ENCODE peak calls at places on chromosomes 6 and 20, in eight cellular contexts. One of them, this sample, is unnamed.

GRCh38 chr6:11824986-11825385 is 46.4 kb upstream of the ADTRP start:
- DNase-seq in stomach: no peak
- DNase-seq in psoas muscle: no peak
- DNase-seq in IMR-90: peak; percentile 83
- DNase-seq in brain microvascular endothelial cell: peak; percentile 66
- DNase-seq in heart left ventricle: no peak
- DNase-seq in ovary: no peak
- DNase-seq in CD8-positive, alpha-beta T cell: no peak
- DNase-seq in this sample: peak; percentile 93

GRCh38 chr6:105986998-105987397 is 99.1 kb upstream of the PRDM1 start:
- DNase-seq in stomach: no peak
- DNase-seq in psoas muscle: no peak
- DNase-seq in IMR-90: no peak
- DNase-seq in brain microvascular endothelial cell: no peak
- DNase-seq in heart left ventricle: no peak
- DNase-seq in ovary: no peak
- DNase-seq in CD8-positive, alpha-beta T cell: no peak
- DNase-seq in this sample: no peak

GRCh38 chr6:2203264-2203663 is 42.1 kb downstream of the GMDS start:
- DNase-seq in stomach: no peak
- DNase-seq in psoas muscle: no peak
- DNase-seq in IMR-90: no peak
- DNase-seq in brain microvascular endothelial cell: no peak
- DNase-seq in heart left ventricle: no peak
- DNase-seq in ovary: no peak
- DNase-seq in CD8-positive, alpha-beta T cell: no peak
- DNase-seq in this sample: no peak

GRCh38 chr20:34473262-34473883 is 42.8 kb upstream of the DYNLRB1 start:
- DNase-seq in stomach: no peak
- DNase-seq in psoas muscle: peak; percentile 37
- DNase-seq in IMR-90: peak; percentile 66
- DNase-seq in brain microvascular endothelial cell: peak; percentile 43
- DNase-seq in heart left ventricle: peak; percentile 66
- DNase-seq in ovary: peak; percentile 30
- DNase-seq in CD8-positive, alpha-beta T cell: peak; percentile 30
- DNase-seq in this sample: peak; percentile 43

GRCh38 chr6:123801067-123801466 is 2.6 kb upstream of the NKAIN2 start:
- DNase-seq in stomach: no peak
- DNase-seq in psoas muscle: no peak
- DNase-seq in IMR-90: no peak
- DNase-seq in brain microvascular endothelial cell: no peak
- DNase-seq in heart left ventricle: no peak
- DNase-seq in ovary: no peak
- DNase-seq in CD8-positive, alpha-beta T cell: no peak
- DNase-seq in this sample: no peak

GRCh38 chr6:106527979-106528378 is 101.3 kb downstream of the RTN4IP1 start:
- DNase-seq in stomach: no peak
- DNase-seq in psoas muscle: no peak
- DNase-seq in IMR-90: peak; percentile 98
- DNase-seq in brain microvascular endothelial cell: peak; percentile 78
- DNase-seq in heart left ventricle: no peak
- DNase-seq in ovary: no peak
- DNase-seq in CD8-positive, alpha-beta T cell: no peak
- DNase-seq in this sample: no peak

GRCh38 chr6:31083742-31084354 is 28.5 kb downstream of the C6orf15 start:
- DNase-seq in stomach: peak; percentile 40
- DNase-seq in psoas muscle: peak; percentile 18
- DNase-seq in IMR-90: peak; percentile 92
- DNase-seq in brain microvascular endothelial cell: peak; percentile 85
- DNase-seq in heart left ventricle: no peak
- DNase-seq in ovary: no peak
- DNase-seq in CD8-positive, alpha-beta T cell: peak; percentile 28
- DNase-seq in this sample: peak; percentile 75

GRCh38 chr6:62285612-62286469 is at the start of gene KHDRBS2:
- DNase-seq in stomach: peak; percentile 66
- DNase-seq in psoas muscle: peak; percentile 79
- DNase-seq in IMR-90: no peak
- DNase-seq in brain microvascular endothelial cell: no peak
- DNase-seq in heart left ventricle: peak; percentile 90
- DNase-seq in ovary: peak; percentile 32
- DNase-seq in CD8-positive, alpha-beta T cell: peak; percentile 4
- DNase-seq in this sample: peak; percentile 83

GRCh38 chr6:108721308-108721707 is 126.9 kb upstream of the ARMC2 start:
- DNase-seq in stomach: no peak
- DNase-seq in psoas muscle: no peak
- DNase-seq in IMR-90: no peak
- DNase-seq in brain microvascular endothelial cell: no peak
- DNase-seq in heart left ventricle: no peak
- DNase-seq in ovary: no peak
- DNase-seq in CD8-positive, alpha-beta T cell: no peak
- DNase-seq in this sample: no peak

GRCh38 chr6:54192993-54193392 is 81.8 kb downstream of the MLIP start:
- DNase-seq in stomach: no peak
- DNase-seq in psoas muscle: no peak
- DNase-seq in IMR-90: no peak
- DNase-seq in brain microvascular endothelial cell: no peak
- DNase-seq in heart left ventricle: no peak
- DNase-seq in ovary: no peak
- DNase-seq in CD8-positive, alpha-beta T cell: no peak
- DNase-seq in this sample: no peak

GRCh38 chr6:119446623-119447008 is 97.1 kb upstream of the MAN1A1 start:
- DNase-seq in stomach: peak; percentile 77
- DNase-seq in psoas muscle: no peak
- DNase-seq in IMR-90: peak; percentile 75
- DNase-seq in brain microvascular endothelial cell: peak; percentile 63
- DNase-seq in heart left ventricle: no peak
- DNase-seq in ovary: no peak
- DNase-seq in CD8-positive, alpha-beta T cell: no peak
- DNase-seq in this sample: no peak

GRCh38 chr6:157731221-157731620 is 91.8 kb upstream of the SNX9 start:
- DNase-seq in stomach: no peak
- DNase-seq in psoas muscle: no peak
- DNase-seq in IMR-90: no peak
- DNase-seq in brain microvascular endothelial cell: no peak
- DNase-seq in heart left ventricle: no peak
- DNase-seq in ovary: no peak
- DNase-seq in CD8-positive, alpha-beta T cell: no peak
- DNase-seq in this sample: no peak

GRCh38 chr6:83354747-83355146 is 76.1 kb downstream of the ME1 start:
- DNase-seq in stomach: no peak
- DNase-seq in psoas muscle: no peak
- DNase-seq in IMR-90: peak; percentile 26
- DNase-seq in brain microvascular endothelial cell: no peak
- DNase-seq in heart left ventricle: no peak
- DNase-seq in ovary: no peak
- DNase-seq in CD8-positive, alpha-beta T cell: no peak
- DNase-seq in this sample: no peak

GRCh38 chr6:46472243-46472642 is 19.0 kb downstream of the RCAN2 start:
- DNase-seq in stomach: no peak
- DNase-seq in psoas muscle: no peak
- DNase-seq in IMR-90: no peak
- DNase-seq in brain microvascular endothelial cell: no peak
- DNase-seq in heart left ventricle: no peak
- DNase-seq in ovary: no peak
- DNase-seq in CD8-positive, alpha-beta T cell: no peak
- DNase-seq in this sample: no peak

GRCh38 chr20:32456869-32457421 is 98.8 kb downstream of the ASXL1 start:
- DNase-seq in stomach: peak; percentile 49
- DNase-seq in psoas muscle: peak; percentile 60
- DNase-seq in IMR-90: peak; percentile 17
- DNase-seq in brain microvascular endothelial cell: no peak
- DNase-seq in heart left ventricle: peak; percentile 69
- DNase-seq in ovary: peak; percentile 73
- DNase-seq in CD8-positive, alpha-beta T cell: peak; percentile 40
- DNase-seq in this sample: peak; percentile 41

GRCh38 chr6:144264270-144265060 is 20.7 kb upstream of the UTRN start:
- DNase-seq in stomach: no peak
- DNase-seq in psoas muscle: no peak
- DNase-seq in IMR-90: peak; percentile 90
- DNase-seq in brain microvascular endothelial cell: peak; percentile 94
- DNase-seq in heart left ventricle: no peak
- DNase-seq in ovary: peak; percentile 25
- DNase-seq in CD8-positive, alpha-beta T cell: no peak
- DNase-seq in this sample: no peak

GRCh38 chr6:139531148-139531547 is 156.7 kb upstream of the CITED2 start:
- DNase-seq in stomach: no peak
- DNase-seq in psoas muscle: no peak
- DNase-seq in IMR-90: peak; percentile 62
- DNase-seq in brain microvascular endothelial cell: peak; percentile 36
- DNase-seq in heart left ventricle: no peak
- DNase-seq in ovary: no peak
- DNase-seq in CD8-positive, alpha-beta T cell: peak; percentile 30
- DNase-seq in this sample: peak; percentile 45

DNA sequence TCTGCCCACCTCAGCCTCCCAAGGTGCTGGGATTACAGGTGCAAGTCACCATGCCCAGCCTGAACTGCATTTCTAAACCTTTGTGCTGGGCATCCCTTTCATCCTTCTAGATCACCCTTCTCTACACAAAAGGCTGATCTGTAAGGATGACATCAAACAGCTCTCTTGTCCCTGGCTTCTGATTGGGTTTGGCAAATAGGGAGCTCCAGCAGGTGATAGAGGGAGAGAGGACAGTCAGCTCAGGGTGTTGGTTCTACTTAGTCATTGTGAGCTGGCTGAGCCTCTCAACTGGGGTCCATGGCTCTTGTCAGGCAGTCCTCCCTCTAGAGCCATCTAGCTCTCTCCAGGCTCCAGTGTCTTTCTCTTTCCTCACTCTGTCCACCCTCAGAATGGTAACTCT is 237.6 kb upstream of the JARID2 start:
- DNase-seq in stomach: no peak
- DNase-seq in psoas muscle: no peak
- DNase-seq in IMR-90: no peak
- DNase-seq in brain microvascular endothelial cell: no peak
- DNase-seq in heart left ventricle: no peak
- DNase-seq in ovary: no peak
- DNase-seq in CD8-positive, alpha-beta T cell: no peak
- DNase-seq in this sample: no peak
- TF ChIP-seq CTCF in stomach: no peak
- TF ChIP-seq CTCF in psoas muscle: no peak
- TF ChIP-seq CTCF in IMR-90: no peak
- TF ChIP-seq CTCF in brain microvascular endothelial cell: no peak
- TF ChIP-seq CTCF in heart left ventricle: no peak
- TF ChIP-seq CTCF in ovary: no peak
- TF ChIP-seq CTCF in CD8-positive, alpha-beta T cell: no peak
- TF ChIP-seq CTCF in this sample: no peak

GRCh38 chr6:7262037-7262461 is 51.0 kb downstream of the SSR1 start:
- DNase-seq in stomach: no peak
- DNase-seq in psoas muscle: no peak
- DNase-seq in IMR-90: no peak
- DNase-seq in brain microvascular endothelial cell: no peak
- DNase-seq in heart left ventricle: peak; percentile 57
- DNase-seq in ovary: no peak
- DNase-seq in CD8-positive, alpha-beta T cell: no peak
- DNase-seq in this sample: peak; percentile 39
- H3K4me3 ChIP-seq in stomach: peak overlapping the region; percentile 56
- H3K4me3 ChIP-seq in psoas muscle: peak overlapping the region; percentile 87
- H3K4me3 ChIP-seq in IMR-90: peak overlapping the region; percentile 75
- H3K4me3 ChIP-seq in brain microvascular endothelial cell: peak overlapping the region; percentile 84
- H3K4me3 ChIP-seq in heart left ventricle: peak overlapping the region; percentile 77
- H3K4me3 ChIP-seq in ovary: no peak overlapping the region
- H3K4me3 ChIP-seq in CD8-positive, alpha-beta T cell: no peak overlapping the region
- H3K4me3 ChIP-seq in this sample: no peak overlapping the region

DNA sequence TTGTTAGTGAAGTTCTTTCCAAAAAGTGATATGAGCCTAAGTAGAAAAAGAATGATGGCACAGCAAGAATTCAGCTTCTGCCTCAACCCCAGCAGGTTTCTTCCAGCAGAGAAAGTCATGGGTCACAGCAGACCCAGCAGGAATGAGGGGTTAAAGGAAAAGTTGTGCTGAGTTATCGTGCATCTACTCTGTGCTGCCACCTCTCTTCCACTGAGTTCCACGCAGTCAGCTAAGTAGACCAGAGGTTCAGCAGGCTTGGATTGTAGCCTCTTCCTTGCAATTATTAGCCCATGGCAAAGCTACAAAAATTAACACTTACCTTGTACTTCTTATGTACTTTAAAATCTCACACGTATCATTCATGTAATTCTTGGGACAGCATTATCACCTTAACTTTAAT is 510.8 kb downstream of the PTPRT start:
- DNase-seq in stomach: no peak
- DNase-seq in psoas muscle: no peak
- DNase-seq in IMR-90: no peak
- DNase-seq in brain microvascular endothelial cell: no peak
- DNase-seq in heart left ventricle: no peak
- DNase-seq in ovary: no peak
- DNase-seq in CD8-positive, alpha-beta T cell: no peak
- DNase-seq in this sample: no peak
- TF ChIP-seq CTCF in stomach: no peak
- TF ChIP-seq CTCF in psoas muscle: no peak
- TF ChIP-seq CTCF in IMR-90: no peak
- TF ChIP-seq CTCF in brain microvascular endothelial cell: no peak
- TF ChIP-seq CTCF in heart left ventricle: peak; percentile 10
- TF ChIP-seq CTCF in ovary: no peak
- TF ChIP-seq CTCF in CD8-positive, alpha-beta T cell: no peak
- TF ChIP-seq CTCF in this sample: peak; percentile 6

DNA sequence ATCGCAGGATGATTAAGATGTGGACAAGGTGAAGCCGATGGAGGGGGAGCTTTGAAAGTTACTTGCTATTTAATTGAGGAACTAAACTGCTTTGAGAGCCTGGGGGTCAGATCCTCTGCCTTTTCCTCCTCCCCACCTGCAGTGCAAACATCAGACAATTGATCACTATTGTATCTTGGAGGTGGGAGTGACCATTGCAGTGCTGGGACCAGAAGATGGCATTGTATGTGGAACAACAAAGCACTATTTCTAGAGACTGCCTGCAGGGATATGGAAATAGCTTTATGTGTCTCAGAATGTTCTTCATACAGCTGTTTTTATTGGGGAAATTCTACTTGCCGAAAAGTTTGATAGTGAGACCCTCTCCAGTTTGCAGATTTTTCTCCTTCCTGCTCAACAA is 4.2 kb downstream of the MOG start:
- DNase-seq in stomach: no peak
- DNase-seq in psoas muscle: no peak
- DNase-seq in IMR-90: no peak
- DNase-seq in brain microvascular endothelial cell: no peak
- DNase-seq in heart left ventricle: no peak
- DNase-seq in ovary: no peak
- DNase-seq in CD8-positive, alpha-beta T cell: no peak
- DNase-seq in this sample: no peak
- H3K4me3 ChIP-seq in stomach: no peak overlapping the region
- H3K4me3 ChIP-seq in psoas muscle: no peak overlapping the region
- H3K4me3 ChIP-seq in IMR-90: no peak overlapping the region
- H3K4me3 ChIP-seq in brain microvascular endothelial cell: no peak overlapping the region
- H3K4me3 ChIP-seq in heart left ventricle: no peak overlapping the region
- H3K4me3 ChIP-seq in ovary: no peak overlapping the region
- H3K4me3 ChIP-seq in CD8-positive, alpha-beta T cell: no peak overlapping the region
- H3K4me3 ChIP-seq in this sample: no peak overlapping the region

GRCh38 chr6:43800746-43801488 is 30.9 kb downstream of the VEGFA start:
- DNase-seq in stomach: no peak
- DNase-seq in psoas muscle: no peak
- DNase-seq in IMR-90: no peak
- DNase-seq in brain microvascular endothelial cell: no peak
- DNase-seq in heart left ventricle: no peak
- DNase-seq in ovary: no peak
- DNase-seq in CD8-positive, alpha-beta T cell: no peak
- DNase-seq in this sample: no peak
- TF ChIP-seq CTCF in stomach: no peak
- TF ChIP-seq CTCF in psoas muscle: no peak
- TF ChIP-seq CTCF in IMR-90: no peak
- TF ChIP-seq CTCF in brain microvascular endothelial cell: peak; percentile 50
- TF ChIP-seq CTCF in heart left ventricle: no peak
- TF ChIP-seq CTCF in ovary: no peak
- TF ChIP-seq CTCF in CD8-positive, alpha-beta T cell: no peak
- TF ChIP-seq CTCF in this sample: peak; percentile 18